ENCODE peak calls at places on chromosomes 2 and 18, in ten cellular contexts. Q is stomach, N is IMR-90, W is upper lobe of left lung, Y is transverse colon, M is HCT116, O is HepG2, V is right lobe of liver, E is ovary, B is uterus. S is an unnamed sample.

GRCh38 chr2:32947076-32947483 is 327 bp downstream of the LTBP1 start:
- DNase-seq in M (no peak), E (peak; percentile 43), O (no peak), B (no peak), Y (peak; percentile 25), W (no peak), N (no peak), V (no peak), Q (no peak), S (no peak)

GRCh38 chr2:40953341-40953740 is 501.5 kb upstream of the SLC8A1 start:
- DNase-seq in E (no peak), V (no peak), N (no peak), B (no peak), Y (no peak), M (no peak), W (no peak), O (no peak), Q (no peak), S (no peak)

GRCh38 chr2:222677981-222678380 is 6.5 kb downstream of the MOGAT1 start:
- DNase-seq in Q (no peak), O (no peak), W (no peak), V (no peak), Y (no peak), N (no peak), B (no peak), E (no peak), M (no peak), S (no peak)

GRCh38 chr2:168192839-168193616 is 54.4 kb downstream of the STK39 start:
- DNase-seq in M (no peak), O (no peak), N (no peak), Y (no peak), E (no peak), V (no peak), Q (no peak), B (no peak), W (no peak), S (no peak)

GRCh38 chr18:10162340-10162739 is 248.5 kb downstream of the VAPA start:
- DNase-seq in N (no peak), W (no peak), Q (no peak), Y (no peak), M (no peak), B (no peak), V (no peak), O (no peak), E (no peak), S (no peak)

GRCh38 chr2:18639756-18640453 is 50.5 kb upstream of the NT5C1B start:
- DNase-seq in N (no peak), W (no peak), Y (no peak), O (no peak), M (no peak), E (no peak), B (no peak), V (no peak), Q (no peak), S (no peak)

GRCh38 chr2:154963509-154963908 is 265.0 kb downstream of the KCNJ3 start:
- DNase-seq in Q (no peak), W (no peak), M (no peak), Y (no peak), V (no peak), O (no peak), N (no peak), B (no peak), E (no peak), S (no peak)

GRCh38 chr18:61821748-61822147 is 71.1 kb downstream of the RNF152 start:
- DNase-seq in O (no peak), V (no peak), E (no peak), B (no peak), W (no peak), Q (no peak), N (no peak), Y (no peak), M (no peak), S (no peak)

GRCh38 chr2:78535395-78535794 is 490.1 kb upstream of the REG3G start:
- DNase-seq in Y (no peak), M (no peak), O (peak; percentile 63), W (no peak), N (no peak), B (no peak), E (no peak), V (no peak), Q (no peak), S (no peak)

GRCh38 chr18:63074987-63075404 is 244.6 kb downstream of the BCL2 start:
- DNase-seq in O (peak; percentile 12), E (peak; percentile 54), B (peak; percentile 51), W (peak; percentile 83), Y (peak; percentile 79), Q (peak; percentile 68), N (peak; percentile 16), M (peak; percentile 28), V (peak; percentile 87), S (peak; percentile 76)
- H3K4me3 ChIP-seq in O (peak overlapping the region; percentile 45), E (peak overlapping the region; percentile 31), B (peak overlapping the region; percentile 31), W (peak overlapping the region; percentile 51), Y (peak overlapping the region; percentile 46), Q (peak overlapping the region; percentile 51), N (peak overlapping the region; percentile 47), M (peak overlapping the region; percentile 44), V (peak overlapping the region; percentile 47), S (peak overlapping the region; percentile 18)

GRCh38 chr2:203720011-203720410 is 13.6 kb downstream of the CD28 start:
- DNase-seq in V (no peak), N (no peak), W (no peak), Y (no peak), B (no peak), Q (no peak), E (no peak), M (no peak), O (no peak), S (no peak)

GRCh38 chr2:203720922-203721672 is 14.7 kb downstream of the CD28 start:
- DNase-seq in Y (no peak), E (no peak), O (peak; percentile 57), B (no peak), N (no peak), M (no peak), V (no peak), W (no peak), Q (no peak), S (no peak)

GRCh38 chr2:203719456-203719855 is 13.0 kb downstream of the CD28 start:
- DNase-seq in N (no peak), M (no peak), Q (no peak), W (no peak), B (no peak), Y (no peak), V (no peak), O (no peak), E (no peak), S (no peak)

GRCh38 chr2:203722411-203722810 is 16.0 kb downstream of the CD28 start:
- DNase-seq in W (no peak), N (peak; percentile 47), O (no peak), M (no peak), Q (no peak), E (no peak), B (no peak), V (no peak), Y (no peak), S (no peak)

DNA sequence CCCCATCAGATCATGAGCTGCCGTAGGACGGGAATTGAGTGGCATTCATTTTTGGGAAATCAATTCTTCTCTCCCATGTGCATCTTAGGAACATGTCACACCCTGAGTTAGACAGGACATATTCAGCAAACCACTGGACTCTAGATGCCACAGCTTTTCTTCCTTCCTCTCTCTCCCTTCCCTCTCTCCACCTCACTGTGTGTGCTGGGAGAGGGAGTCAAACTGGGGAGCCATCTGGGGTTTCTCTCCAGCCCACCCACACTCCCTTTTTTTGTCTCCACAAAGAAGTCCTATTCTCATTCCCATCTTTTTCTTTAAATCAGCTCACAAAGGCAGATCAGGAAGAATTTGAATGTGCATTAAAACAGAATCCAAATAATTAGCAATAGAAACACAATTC is 15.3 kb downstream of the CD28 start:
- DNase-seq in B (no peak), M (no peak), V (no peak), N (no peak), Q (no peak), O (no peak), E (no peak), W (no peak), Y (no peak), S (no peak)
- H3K4me1 ChIP-seq in B (no peaks in the 10 kb centered on the region), M (no peaks in the 10 kb centered on the region), V (no peaks in the 10 kb centered on the region), N (peaks cover 2% of the 10 kb centered on the region), Q (peaks cover 10% of the 10 kb centered on the region), O (peaks cover 23% of the 10 kb centered on the region), E (no peaks in the 10 kb centered on the region), W (peaks cover 4% of the 10 kb centered on the region), Y (peaks cover 7% of the 10 kb centered on the region), S (no peaks in the 10 kb centered on the region)

DNA sequence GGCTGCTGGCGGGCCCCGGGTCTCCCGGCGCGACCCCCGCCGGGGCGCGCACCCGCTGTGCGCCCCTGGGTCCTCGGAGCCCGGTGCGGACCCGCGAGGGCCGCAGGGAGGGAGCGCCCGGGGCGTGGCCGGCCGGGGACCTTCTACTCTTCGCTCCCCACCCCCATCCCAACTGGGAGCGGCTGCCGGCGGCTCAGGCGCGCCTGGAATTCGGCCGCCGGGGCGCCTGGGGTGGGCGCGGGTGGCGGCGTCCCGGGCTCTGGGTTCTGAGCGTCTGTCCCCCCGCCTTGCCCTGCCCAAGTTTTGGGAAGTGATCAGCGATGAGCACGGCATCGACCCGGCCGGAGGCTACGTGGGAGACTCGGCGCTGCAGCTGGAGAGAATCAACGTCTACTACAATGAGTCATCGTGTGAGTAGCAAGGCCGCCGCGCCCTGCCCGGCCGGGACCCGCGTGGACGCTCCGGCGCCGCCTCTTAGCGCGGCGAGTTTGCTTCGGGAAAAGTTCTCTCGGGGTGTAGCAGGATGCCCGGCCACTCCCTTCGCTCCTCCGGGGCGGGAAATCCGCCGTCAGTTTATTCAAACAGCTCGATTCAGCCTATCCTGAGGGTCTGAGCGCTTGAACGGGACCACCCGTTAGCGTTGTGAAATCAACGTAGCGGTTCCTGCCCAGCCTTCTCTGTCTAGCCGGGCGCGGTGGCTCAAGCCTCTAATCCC is 502 bp downstream of the TUBB6 start:
- DNase-seq in E (peak; percentile 94), Q (peak; percentile 70), B (peak; percentile 90), W (peak; percentile 69), V (no peak), N (peak; percentile 88), O (peak; percentile 29), M (no peak), Y (peak; percentile 75), S (peak; percentile 77)
- TF ChIP-seq POLR2A in E (peak; percentile 70), Q (no peak), B (peak; percentile 46), W (peak; percentile 72), V (peak; percentile 34), N (no peak), O (no peak), M (no peak), Y (peak; percentile 58), S (no peak)

DNA sequence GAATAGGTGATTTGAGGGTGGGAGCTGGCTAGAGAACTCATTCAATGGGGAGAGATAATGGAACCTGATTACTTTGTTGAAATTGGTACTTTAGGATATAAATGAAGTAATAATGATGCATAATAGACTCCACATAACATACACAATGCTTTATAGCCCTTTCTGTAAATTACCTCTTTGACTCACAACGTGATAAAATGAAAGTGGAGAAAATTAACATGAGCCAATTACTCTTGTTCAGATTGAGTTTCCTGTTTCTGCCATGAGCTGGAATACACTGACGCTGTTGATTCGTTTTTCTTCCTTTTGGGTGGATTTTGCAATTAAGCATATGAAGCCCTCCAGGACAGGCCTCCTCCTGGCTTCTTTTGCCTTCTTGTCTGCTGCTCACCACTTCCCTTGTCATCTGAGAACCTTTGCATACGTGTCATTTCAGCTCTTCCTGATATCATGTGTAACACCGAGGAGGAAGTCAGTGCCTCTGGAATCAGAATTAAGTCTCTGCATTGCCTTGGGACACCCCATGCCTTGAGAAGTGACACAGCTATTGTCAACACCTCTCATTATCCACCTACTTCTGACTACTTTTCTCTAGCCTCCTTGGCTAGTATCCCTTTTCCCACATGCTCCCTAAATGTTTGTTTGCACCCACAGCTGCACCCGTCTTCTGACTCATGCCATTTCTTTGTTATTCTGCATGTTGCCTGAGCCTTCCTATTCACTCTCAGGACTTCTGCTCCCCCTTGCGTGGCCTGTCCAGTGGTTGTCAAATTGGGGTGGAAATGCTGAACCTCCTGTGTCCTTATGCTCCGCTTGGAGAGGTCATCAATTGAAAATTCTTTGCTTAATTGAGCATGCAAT is 134.1 kb downstream of the FMNL2 start:
- DNase-seq in E (no peak), B (no peak), O (no peak), V (no peak), W (peak; percentile 34), M (no peak), Q (no peak), Y (peak; percentile 16), N (peak; percentile 52), S (no peak)
- H3K4me3 ChIP-seq in E (no peak overlapping the region), B (no peak overlapping the region), O (no peak overlapping the region), V (no peak overlapping the region), W (no peak overlapping the region), M (no peak overlapping the region), Q (no peak overlapping the region), Y (no peak overlapping the region), N (no peak overlapping the region), S (no peak overlapping the region)

S was measured in thyroid gland.